ENCODE peak calls at places on chromosomes 1 and 21, in ten cellular contexts. A is spleen, H is HCT116, V is transverse colon, J is stomach, C is H1, Z is GM12878, L is suprapubic skin, E is esophagus muscularis mucosa, B is upper lobe of left lung. I is an unnamed sample.

GRCh38 chr1:183276386-183276785 is 90.3 kb downstream of the LAMC2 start:
- DNase-seq in B (no peak), C (no peak), Z (no peak), L (no peak), J (peak), A (peak), H (no peak), E (no peak), V (no peak), I (no peak)

GRCh38 chr1:237303929-237304328 is 261.9 kb downstream of the RYR2 start:
- DNase-seq in H (no peak), Z (no peak), C (no peak), A (no peak), J (no peak), L (no peak), B (no peak), V (no peak), E (no peak), I (no peak)

GRCh38 chr1:235883261-235883927 is 16.7 kb upstream of the LYST start:
- DNase-seq in E (peak), V (peak), Z (peak), A (no peak), C (no peak), B (peak), H (no peak), L (peak), J (peak), I (peak)

GRCh38 chr1:52574594-52574993 is 21.7 kb upstream of the TUT4 start:
- DNase-seq in A (no peak), C (no peak), J (no peak), E (no peak), V (no peak), Z (no peak), H (peak), B (no peak), L (no peak), I (no peak)

GRCh38 chr1:233215135-233215722 is 80.3 kb downstream of the PCNX2 start:
- DNase-seq in Z (no peak), H (no peak), A (no peak), E (no peak), C (no peak), B (no peak), J (no peak), L (no peak), V (no peak), I (no peak)

GRCh38 chr1:64848812-64849211 is 103.9 kb downstream of the RAVER2 start:
- DNase-seq in A (no peak), J (no peak), V (no peak), C (no peak), H (no peak), B (no peak), E (no peak), L (no peak), Z (no peak), I (no peak)

GRCh38 chr1:44423706-44424546 is 18.9 kb downstream of the RNF220 start:
- DNase-seq in L (no peak), J (peak), H (no peak), Z (no peak), B (peak), C (no peak), A (no peak), V (peak), E (no peak), I (peak)

GRCh38 chr1:162276493-162276892 is 100.2 kb downstream of the SPATA46 start:
- DNase-seq in A (no peak), L (no peak), H (peak), C (no peak), V (no peak), J (no peak), Z (no peak), B (no peak), E (no peak), I (no peak)

GRCh38 chr1:169890761-169891538 is 2.7 kb downstream of the SCYL3 start:
- DNase-seq in B (peak), J (peak), C (no peak), H (no peak), V (peak), L (no peak), A (no peak), E (no peak), Z (peak), I (no peak)

GRCh38 chr1:157399984-157400382 is 152.3 kb downstream of the FCRL5 start:
- DNase-seq in B (no peak), H (no peak), L (no peak), Z (no peak), E (peak), A (no peak), J (no peak), C (no peak), V (no peak), I (no peak)

GRCh38 chr1:192732787-192733186 is 76.1 kb upstream of the RGS2 start:
- DNase-seq in J (no peak), Z (no peak), C (no peak), H (peak), V (no peak), L (no peak), A (no peak), E (no peak), B (no peak), I (no peak)

GRCh38 chr1:213393860-213394259 is 342.8 kb downstream of the RPS6KC1 start:
- DNase-seq in H (no peak), Z (no peak), J (no peak), B (no peak), A (no peak), E (no peak), V (no peak), L (no peak), C (no peak), I (no peak)

GRCh38 chr1:241706257-241706656 is 54.2 kb downstream of the WDR64 start:
- DNase-seq in E (no peak), H (no peak), C (no peak), Z (no peak), B (no peak), V (no peak), A (no peak), J (no peak), L (no peak), I (no peak)

GRCh38 chr1:1165485-1165884 is 8.2 kb upstream of the TTLL10 start:
- DNase-seq in V (no peak), E (no peak), A (no peak), Z (no peak), J (no peak), C (no peak), B (no peak), H (no peak), L (no peak), I (no peak)

GRCh38 chr1:228085287-228085926 is 2.9 kb downstream of the ARF1 start:
- DNase-seq in J (no peak), A (peak), C (no peak), H (no peak), E (no peak), V (peak), B (peak), Z (no peak), L (no peak), I (no peak)

GRCh38 chr1:177305040-177306018 is 134.6 kb downstream of the BRINP2 start:
- DNase-seq in A (no peak), B (no peak), Z (no peak), L (no peak), E (peak), J (no peak), H (no peak), C (no peak), V (no peak), I (no peak)

DNA sequence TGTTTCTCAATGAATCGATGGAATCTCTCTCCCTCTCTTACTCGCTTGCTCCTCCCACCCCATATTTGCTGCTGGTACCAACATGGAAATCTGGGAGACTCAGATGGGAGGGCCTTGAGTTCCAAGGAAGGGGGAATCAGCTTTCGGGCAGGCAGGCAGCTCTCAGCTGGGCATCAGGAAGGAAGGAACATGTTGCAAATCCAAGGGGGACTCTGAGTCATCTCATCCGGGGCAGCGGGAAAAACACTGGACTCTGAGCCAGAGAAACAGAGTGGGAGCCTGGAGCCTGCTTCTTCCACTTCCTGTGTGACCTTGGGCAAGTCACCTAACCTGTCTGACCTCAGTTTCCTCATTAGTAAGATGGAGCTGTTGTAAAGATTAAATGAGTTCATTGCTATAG is 147.7 kb downstream of the PTPRU start:
- DNase-seq in A (no peak), V (no peak), J (no peak), B (no peak), E (no peak), Z (no peak), L (no peak), H (no peak), C (no peak), I (no peak)
- TF ChIP-seq POLR2AphosphoS5 in A (no peak), V (no peak), J (no peak), B (no peak), E (no peak), Z (no peak), L (no peak), H (no peak), C (no peak), I (no peak)

DNA sequence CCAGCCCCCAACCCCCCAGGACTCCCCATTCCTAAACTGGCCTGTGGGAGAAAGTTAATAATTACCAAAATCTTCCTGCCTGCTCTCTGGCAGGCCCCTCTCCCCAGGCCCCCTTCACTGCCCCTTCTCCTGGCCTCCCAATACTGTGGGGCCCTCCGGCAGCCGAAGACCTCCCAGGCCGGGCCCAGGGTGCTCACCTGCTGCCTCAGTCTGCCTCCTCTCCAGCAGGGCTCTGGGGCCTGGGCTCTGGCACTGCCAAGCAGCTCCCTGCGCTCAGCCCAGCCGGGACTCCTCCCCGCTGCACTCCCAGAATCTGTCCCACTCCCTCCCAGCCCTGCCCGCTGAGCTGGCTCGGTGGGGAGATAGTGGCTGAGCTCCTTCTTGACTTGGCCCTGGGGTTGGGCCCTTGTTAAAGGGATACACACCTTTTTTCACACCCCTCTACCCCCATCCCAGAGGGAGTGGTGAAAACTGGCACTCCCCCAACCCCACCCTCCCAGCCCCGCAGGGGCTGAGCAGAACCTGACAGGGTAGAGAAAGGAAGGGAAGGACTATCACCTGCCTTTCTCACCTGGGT is at the start of gene S100A16:
- DNase-seq in B (peak), L (peak), J (peak), E (no peak), H (peak), Z (no peak), A (no peak), V (peak), C (no peak), I (peak)
- TF ChIP-seq POLR2A in B (peak), L (no peak), J (no peak), E (no peak), H (no peak), Z (no peak), A (no peak), V (peak), C (no peak), I (peak)

GRCh38 chr21:37555672-37556261 is 189.2 kb downstream of the DYRK1A start:
- DNase-seq in Z (no peak), E (peak), H (no peak), A (no peak), C (no peak), L (peak), B (no peak), J (no peak), V (no peak), I (no peak)

GRCh38 chr21:37558676-37559204 is 192.2 kb downstream of the DYRK1A start:
- DNase-seq in A (no peak), V (no peak), B (no peak), E (peak), Z (no peak), J (no peak), H (no peak), C (no peak), L (no peak), I (no peak)

GRCh38 chr21:37560385-37560784 is 193.8 kb downstream of the DYRK1A start:
- DNase-seq in E (peak), Z (no peak), J (no peak), L (no peak), V (no peak), A (no peak), H (no peak), C (no peak), B (no peak), I (no peak)

GRCh38 chr21:37554661-37555379 is 188.2 kb downstream of the DYRK1A start:
- DNase-seq in Z (no peak), C (no peak), L (peak), V (no peak), B (no peak), J (no peak), E (peak), H (no peak), A (no peak), I (no peak)

DNA sequence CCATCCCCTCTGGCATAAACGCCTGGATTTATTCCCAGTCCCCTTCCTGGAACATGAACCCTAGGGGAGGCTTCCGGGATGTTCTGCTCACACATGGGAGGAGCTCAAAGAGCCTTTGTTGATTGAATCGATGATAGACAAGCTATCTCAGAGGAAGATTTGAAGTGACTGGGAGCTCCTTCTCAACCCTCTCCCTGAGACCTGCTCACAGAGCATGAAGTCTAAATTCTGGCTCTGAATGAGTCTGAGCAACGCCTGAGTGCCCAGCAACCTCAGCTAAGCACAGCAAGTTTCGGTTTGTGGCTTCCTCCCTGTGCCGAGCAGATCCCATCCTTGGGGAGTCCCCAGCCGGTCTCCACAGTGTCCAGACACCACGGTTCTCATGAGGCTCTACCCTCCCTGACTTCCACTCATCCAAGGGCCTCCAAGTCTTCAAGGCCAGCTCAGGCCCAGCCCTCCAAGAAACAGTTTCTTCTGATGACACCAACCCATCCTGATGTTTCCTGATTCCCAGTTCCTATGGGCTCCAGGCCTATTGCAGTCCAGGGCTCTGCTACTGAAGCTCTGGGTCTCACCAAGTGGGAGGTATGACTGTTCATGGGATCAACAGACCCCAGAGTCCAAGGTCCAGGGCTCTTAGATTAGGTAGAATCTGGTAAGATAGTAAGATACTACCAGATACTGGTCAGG is 190.8 kb downstream of the DYRK1A start:
- DNase-seq in C (no peak), H (no peak), J (no peak), A (no peak), Z (peak), B (no peak), E (peak), L (peak), V (no peak), I (no peak)
- H3K4me3 ChIP-seq in C (no peak), H (no peak), J (no peak), A (no peak), Z (no peak), B (no peak), E (no peak), L (no peak), V (no peak), I (no peak)

DNA sequence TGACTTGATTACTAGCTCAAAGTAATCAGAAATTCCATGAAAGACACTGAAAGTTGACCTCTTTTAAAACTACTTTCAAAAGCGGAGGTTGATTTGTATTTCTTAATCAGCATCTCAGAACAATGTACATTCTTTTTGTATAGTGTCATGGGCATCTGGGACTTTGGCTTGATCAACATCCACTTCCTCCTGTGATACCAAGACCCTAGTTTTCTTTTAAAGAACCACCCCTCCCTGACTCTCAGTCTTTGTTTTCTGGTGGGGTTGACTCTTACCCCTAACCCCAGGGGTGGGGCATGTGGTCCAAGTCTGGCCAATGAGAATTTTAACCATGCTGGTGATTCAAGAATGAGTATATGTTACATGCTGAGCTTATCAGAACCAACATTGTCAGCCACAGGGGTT is 21.7 kb upstream of the IRF2BP2 start:
- DNase-seq in Z (no peak), B (no peak), V (no peak), E (no peak), A (no peak), J (no peak), H (no peak), C (no peak), L (no peak), I (no peak)
- TF ChIP-seq POLR2AphosphoS5 in Z (no peak), B (no peak), V (no peak), E (no peak), A (no peak), J (no peak), H (no peak), C (no peak), L (no peak), I (no peak)

GRCh38 chr1:153627797-153628626 is at the start of gene S100A1:
- DNase-seq in C (no peak), J (no peak), V (no peak), L (peak), A (no peak), H (no peak), E (no peak), Z (no peak), B (no peak), I (peak)
- TF ChIP-seq POLR2A in C (no peak), J (no peak), V (no peak), L (no peak), A (no peak), H (no peak), E (no peak), Z (no peak), B (no peak), I (no peak)

GRCh38 chr1:154220071-154220969 is at the start of gene UBAP2L:
- DNase-seq in E (peak), H (peak), J (peak), B (peak), V (peak), L (peak), C (peak), Z (peak), A (peak), I (peak)

GRCh38 chr1:154221815-154222081 is 993 bp downstream of the UBAP2L start:
- DNase-seq in A (no peak), C (no peak), E (no peak), Z (no peak), V (no peak), L (no peak), B (no peak), H (no peak), J (no peak), I (no peak)

GRCh38 chr1:154220970-154221814 is 437 bp downstream of the UBAP2L start:
- DNase-seq in H (no peak), B (peak), J (peak), L (peak), Z (no peak), C (no peak), A (peak), E (peak), V (peak), I (peak)

GRCh38 chr1:154219511-154219910 is 1.2 kb upstream of the UBAP2L start:
- DNase-seq in J (no peak), A (no peak), L (no peak), B (peak), H (no peak), V (peak), C (no peak), E (no peak), Z (no peak), I (no peak)

GRCh38 chr1:154218545-154218944 is 2.2 kb upstream of the UBAP2L start:
- DNase-seq in V (no peak), H (no peak), B (no peak), J (no peak), C (no peak), E (no peak), A (no peak), L (no peak), Z (no peak), I (no peak)
- H3K4me3 ChIP-seq in V (no peak), H (peak), B (no peak), J (peak), C (peak), E (no peak), A (peak), L (peak), Z (peak), I (no peak)

GRCh38 chr1:204380293-204380831 is 20.6 kb upstream of the PLEKHA6 start:
- DNase-seq in H (no peak), C (no peak), B (no peak), E (no peak), L (no peak), J (no peak), A (no peak), V (no peak), Z (no peak), I (no peak)
- TF ChIP-seq POLR2AphosphoS5 in H (no peak), C (no peak), B (no peak), E (no peak), L (no peak), J (no peak), A (no peak), V (no peak), Z (no peak), I (no peak)

GRCh38 chr21:38356898-38357297 is 100.1 kb downstream of the KCNJ15 start:
- DNase-seq in H (no peak), B (no peak), C (no peak), A (no peak), V (no peak), E (no peak), L (no peak), J (no peak), Z (no peak), I (no peak)

GRCh38 chr21:38354231-38354630 is 97.4 kb downstream of the KCNJ15 start:
- DNase-seq in C (no peak), V (no peak), L (no peak), Z (no peak), A (no peak), E (no peak), J (no peak), H (no peak), B (no peak), I (no peak)

GRCh38 chr21:38358098-38358497 is 101.3 kb downstream of the KCNJ15 start:
- DNase-seq in J (no peak), A (no peak), E (no peak), L (no peak), H (no peak), Z (no peak), V (no peak), B (no peak), C (no peak), I (no peak)

GRCh38 chr21:38355353-38355752 is 98.6 kb downstream of the KCNJ15 start:
- DNase-seq in A (no peak), L (no peak), H (no peak), V (no peak), J (no peak), B (no peak), C (no peak), E (no peak), Z (no peak), I (no peak)

GRCh38 chr21:38355992-38356781 is 99.4 kb downstream of the KCNJ15 start:
- DNase-seq in J (peak), Z (peak), L (peak), E (no peak), A (peak), H (peak), V (peak), C (peak), B (peak), I (peak)
- TF ChIP-seq POLR2A in J (no peak), Z (no peak), L (no peak), E (no peak), A (no peak), H (no peak), V (no peak), C (no peak), B (peak), I (no peak)

I was measured in sigmoid colon.